ENCODE peak calls at places on chromosomes 2 and 18, in eight cellular contexts. P is transverse colon; W is CD4-positive, alpha-beta T cell; M is cardiac muscle cell; N is tibial artery; C is AG09319; Y is A549; J is BJ. F is an unnamed sample.

GRCh38 chr2:36449943-36450392 is 94.4 kb downstream of the CRIM1 start:
- DNase-seq in W (no peak), P (no peak), N (no peak), M (peak), J (no peak), C (no peak), Y (no peak), F (no peak)

GRCh38 chr2:232924433-232924832 is 54.4 kb downstream of the SNORC start:
- DNase-seq in Y (no peak), M (no peak), P (no peak), W (no peak), J (no peak), N (no peak), C (no peak), F (no peak)

GRCh38 chr2:47558116-47559078 is 155.4 kb downstream of the MSH2 start:
- DNase-seq in C (no peak), J (no peak), Y (no peak), M (no peak), N (no peak), P (no peak), W (no peak), F (peak)

GRCh38 chr18:76468345-76469275 is 26.4 kb downstream of the ZNF516 start:
- DNase-seq in C (no peak), J (peak), M (no peak), Y (no peak), W (no peak), P (no peak), N (no peak), F (peak)

GRCh38 chr18:43007365-43007764 is 108.1 kb downstream of the RIT2 start:
- DNase-seq in W (no peak), J (no peak), C (no peak), P (no peak), Y (no peak), N (no peak), M (no peak), F (no peak)

GRCh38 chr2:42844366-42844765 is 52.0 kb upstream of the HAAO start:
- DNase-seq in W (no peak), N (no peak), M (no peak), P (no peak), Y (no peak), J (no peak), C (no peak), F (no peak)

GRCh38 chr18:52288403-52289004 is 51.5 kb upstream of the DCC start:
- DNase-seq in M (peak), Y (no peak), N (no peak), P (peak), W (no peak), J (no peak), C (no peak), F (no peak)

GRCh38 chr2:138501427-138502252 is at the start of gene SPOPL:
- DNase-seq in N (peak), J (peak), W (peak), C (peak), M (peak), P (peak), Y (peak), F (peak)

GRCh38 chr2:49240608-49241007 is 86.3 kb upstream of the FSHR start:
- DNase-seq in W (no peak), M (no peak), N (no peak), C (no peak), Y (peak), P (no peak), J (no peak), F (no peak)

GRCh38 chr2:203404996-203405395 is 76.8 kb downstream of the ABI2 start:
- DNase-seq in J (no peak), W (no peak), P (no peak), Y (no peak), C (no peak), N (no peak), M (no peak), F (no peak)

GRCh38 chr2:127417406-127417805 is 821 bp upstream of the PROC start:
- DNase-seq in N (no peak), C (no peak), Y (no peak), J (no peak), P (no peak), W (no peak), M (no peak), F (no peak)

GRCh38 chr2:175929850-175930249 is 72.2 kb downstream of the LNPK start:
- DNase-seq in N (no peak), J (peak), C (no peak), M (peak), W (no peak), P (no peak), Y (no peak), F (no peak)

GRCh38 chr2:165268751-165269150 is 29.5 kb downstream of the SCN2A start:
- DNase-seq in N (no peak), M (no peak), W (no peak), P (no peak), J (no peak), Y (no peak), C (no peak), F (no peak)

GRCh38 chr2:219294356-219295351 is 14.5 kb downstream of the PTPRN start:
- DNase-seq in W (peak), J (no peak), P (peak), M (peak), N (peak), C (peak), Y (peak), F (peak)

GRCh38 chr18:9182852-9183399 is 46.3 kb downstream of the ANKRD12 start:
- DNase-seq in Y (no peak), N (no peak), C (no peak), P (no peak), M (no peak), W (no peak), J (no peak), F (no peak)

GRCh38 chr2:206354129-206354528 is 79.7 kb downstream of the ZDBF2 start:
- DNase-seq in J (no peak), N (no peak), M (no peak), W (no peak), C (no peak), P (no peak), Y (no peak), F (no peak)

GRCh38 chr2:217935245-217935879 is 67.4 kb downstream of the TNS1 start:
- DNase-seq in P (no peak), M (no peak), W (no peak), C (no peak), Y (no peak), N (no peak), J (no peak), F (no peak)

GRCh38 chr2:217434183-217434620 is 568.6 kb downstream of the TNS1 start:
- DNase-seq in N (peak), W (no peak), J (peak), M (peak), P (peak), Y (peak), C (peak), F (peak)

GRCh38 chr2:144524190-144524957 is 4.5 kb upstream of the ZEB2 start:
- DNase-seq in C (no peak), W (no peak), N (peak), M (peak), Y (no peak), J (no peak), P (peak), F (peak)

GRCh38 chr18:63155910-63156773 is 163.4 kb downstream of the BCL2 start:
- DNase-seq in W (no peak), Y (no peak), M (no peak), P (no peak), J (no peak), C (no peak), N (no peak), F (no peak)

GRCh38 chr2:111126581-111126980 is 5.9 kb downstream of the BCL2L11 start:
- DNase-seq in M (no peak), C (no peak), P (no peak), J (no peak), W (no peak), N (no peak), Y (no peak), F (no peak)

GRCh38 chr2:100819365-100820345 is at the start of gene NPAS2:
- DNase-seq in C (no peak), Y (peak), W (no peak), P (peak), J (no peak), M (peak), N (no peak), F (peak)

GRCh38 chr2:56287508-56287907 is 103.7 kb downstream of the CCDC85A start:
- DNase-seq in J (no peak), M (no peak), C (no peak), P (no peak), Y (no peak), N (no peak), W (no peak), F (no peak)

GRCh38 chr2:29096969-29097368 is 18.2 kb upstream of the CLIP4 start:
- DNase-seq in P (no peak), M (no peak), C (no peak), N (no peak), W (no peak), J (no peak), Y (no peak), F (no peak)

GRCh38 chr2:30826481-30826880 is 19.2 kb upstream of the CAPN13 start:
- DNase-seq in W (no peak), M (no peak), N (no peak), J (no peak), Y (no peak), P (no peak), C (no peak), F (no peak)

GRCh38 chr18:79001001-79001400 is 21.4 kb downstream of the SALL3 start:
- DNase-seq in C (no peak), W (no peak), P (no peak), Y (no peak), N (no peak), M (no peak), J (no peak), F (no peak)

GRCh38 chr2:84701880-84702279 is 179.0 kb downstream of the TRABD2A start:
- DNase-seq in C (peak), M (no peak), J (peak), P (no peak), W (no peak), Y (no peak), N (no peak), F (no peak)

GRCh38 chr2:26764078-26764887 is at the start of gene SLC35F6:
- DNase-seq in J (no peak), C (peak), Y (peak), N (peak), P (peak), M (peak), W (peak), F (peak)

GRCh38 chr2:225122582-225123486 is 80.6 kb upstream of the DOCK10 start:
- DNase-seq in P (no peak), W (peak), C (no peak), N (no peak), M (peak), J (no peak), Y (no peak), F (no peak)
- TF ChIP-seq CTCF in P (peak), W (peak), C (peak), N (peak), M (peak), J (peak), Y (peak), F (no peak)

GRCh38 chr2:241882090-241882625 is 12.6 kb downstream of the RTP5 start:
- DNase-seq in N (peak), W (no peak), Y (no peak), P (peak), C (no peak), M (no peak), J (no peak), F (peak)
- TF ChIP-seq CTCF in N (no peak), W (peak), Y (no peak), P (no peak), C (peak), M (no peak), J (peak), F (no peak)

GRCh38 chr2:64144057-64145013 is at the start of gene PELI1:
- DNase-seq in Y (peak), M (peak), P (peak), C (peak), W (peak), N (peak), J (peak), F (peak)
- TF ChIP-seq CTCF in Y (peak), M (peak), P (peak), C (peak), W (peak), N (peak), J (peak), F (no peak)

DNA sequence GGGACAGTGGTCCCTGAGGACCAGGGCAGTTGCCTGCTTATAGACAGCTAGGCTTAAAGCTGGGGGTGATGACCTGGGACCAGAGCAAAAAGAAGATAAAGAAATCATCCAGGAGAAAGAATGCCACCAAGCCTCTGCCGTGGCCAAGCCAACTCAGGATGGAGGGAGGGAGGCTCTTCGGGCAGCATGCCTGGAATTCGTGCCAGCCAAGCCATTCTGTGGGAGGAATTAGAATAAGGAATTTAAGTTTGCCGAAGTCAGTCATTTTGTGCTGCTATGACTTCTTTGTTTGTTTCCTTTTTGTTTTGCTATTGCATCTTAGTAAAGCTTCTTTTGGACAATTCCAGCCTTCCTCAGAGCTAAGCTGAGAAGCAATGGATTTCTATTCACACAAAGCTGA is 124.1 kb downstream of the EN1 start:
- DNase-seq in N (no peak), C (peak), W (no peak), P (no peak), Y (no peak), M (no peak), J (no peak), F (no peak)
- TF ChIP-seq CTCF in N (no peak), C (no peak), W (no peak), P (no peak), Y (no peak), M (no peak), J (no peak), F (no peak)